ENCODE peak calls at places on chromosomes 5 and 9, in seven cellular contexts. One of them, this sample, is unnamed.

GRCh38 chr9:107481035-107481434 is 8.5 kb downstream of the KLF4 start:
- DNase-seq in GM23338: no peak
- DNase-seq in HepG2: no peak
- DNase-seq in HCT116: no peak
- DNase-seq in SK-N-SH: no peak
- DNase-seq in K562: no peak
- DNase-seq in Panc1: no peak
- DNase-seq in this sample: no peak

GRCh38 chr9:124879226-124879625 is 17.3 kb downstream of the ARPC5L start:
- DNase-seq in Panc1: no peak
- DNase-seq in GM23338: no peak
- DNase-seq in K562: no peak
- DNase-seq in HepG2: no peak
- DNase-seq in HCT116: no peak
- DNase-seq in SK-N-SH: no peak
- DNase-seq in this sample: no peak

GRCh38 chr5:100249870-100250269 is 285.3 kb upstream of the FAM174A start:
- DNase-seq in Panc1: no peak
- DNase-seq in K562: no peak
- DNase-seq in SK-N-SH: no peak
- DNase-seq in GM23338: no peak
- DNase-seq in HCT116: no peak
- DNase-seq in HepG2: no peak
- DNase-seq in this sample: no peak

GRCh38 chr5:171588046-171588445 is 168.6 kb downstream of the FGF18 start:
- DNase-seq in SK-N-SH: no peak
- DNase-seq in HCT116: no peak
- DNase-seq in HepG2: no peak
- DNase-seq in K562: no peak
- DNase-seq in Panc1: no peak
- DNase-seq in GM23338: no peak
- DNase-seq in this sample: no peak

GRCh38 chr5:176995122-176995490 is 11.5 kb downstream of the UIMC1 start:
- DNase-seq in GM23338: no peak
- DNase-seq in K562: peak
- DNase-seq in HCT116: no peak
- DNase-seq in SK-N-SH: no peak
- DNase-seq in Panc1: no peak
- DNase-seq in HepG2: no peak
- DNase-seq in this sample: no peak

GRCh38 chr5:132065351-132065937 is 5.0 kb downstream of the IL3 start:
- DNase-seq in HCT116: peak
- DNase-seq in SK-N-SH: peak
- DNase-seq in HepG2: peak
- DNase-seq in Panc1: no peak
- DNase-seq in K562: peak
- DNase-seq in GM23338: peak
- DNase-seq in this sample: peak

GRCh38 chr9:89661956-89662717 is 57.3 kb downstream of the GADD45G start:
- DNase-seq in K562: peak
- DNase-seq in Panc1: no peak
- DNase-seq in GM23338: peak
- DNase-seq in HCT116: peak
- DNase-seq in HepG2: peak
- DNase-seq in SK-N-SH: peak
- DNase-seq in this sample: peak

GRCh38 chr5:62475072-62475471 is 62.5 kb downstream of the IPO11 start:
- DNase-seq in Panc1: no peak
- DNase-seq in HCT116: peak
- DNase-seq in GM23338: no peak
- DNase-seq in SK-N-SH: no peak
- DNase-seq in HepG2: no peak
- DNase-seq in K562: no peak
- DNase-seq in this sample: no peak

GRCh38 chr9:35814841-35815543 is at the start of gene HINT2:
- DNase-seq in HCT116: peak
- DNase-seq in SK-N-SH: peak
- DNase-seq in GM23338: peak
- DNase-seq in Panc1: peak
- DNase-seq in K562: peak
- DNase-seq in HepG2: peak
- DNase-seq in this sample: peak

GRCh38 chr5:150469718-150470470 is 20.4 kb upstream of the RPS14 start:
- DNase-seq in K562: no peak
- DNase-seq in SK-N-SH: no peak
- DNase-seq in GM23338: no peak
- DNase-seq in HCT116: no peak
- DNase-seq in HepG2: no peak
- DNase-seq in Panc1: peak
- DNase-seq in this sample: no peak

GRCh38 chr9:78261403-78262001 is 25.6 kb downstream of the CEP78 start:
- DNase-seq in HepG2: peak
- DNase-seq in SK-N-SH: peak
- DNase-seq in GM23338: peak
- DNase-seq in Panc1: no peak
- DNase-seq in K562: peak
- DNase-seq in HCT116: peak
- DNase-seq in this sample: no peak

GRCh38 chr9:130002320-130002719 is 40.7 kb downstream of the FNBP1 start:
- DNase-seq in K562: no peak
- DNase-seq in GM23338: peak
- DNase-seq in HepG2: no peak
- DNase-seq in Panc1: no peak
- DNase-seq in HCT116: no peak
- DNase-seq in SK-N-SH: no peak
- DNase-seq in this sample: no peak

GRCh38 chr9:17082343-17082742 is 52.5 kb upstream of the CNTLN start:
- DNase-seq in SK-N-SH: peak
- DNase-seq in GM23338: peak
- DNase-seq in Panc1: no peak
- DNase-seq in HCT116: no peak
- DNase-seq in K562: no peak
- DNase-seq in HepG2: no peak
- DNase-seq in this sample: no peak

GRCh38 chr9:70881321-70881720 is 240.1 kb downstream of the TRPM3 start:
- DNase-seq in HCT116: no peak
- DNase-seq in Panc1: no peak
- DNase-seq in SK-N-SH: no peak
- DNase-seq in HepG2: no peak
- DNase-seq in GM23338: no peak
- DNase-seq in K562: no peak
- DNase-seq in this sample: no peak

GRCh38 chr5:93585753-93586385 is 2.8 kb downstream of the NR2F1 start:
- DNase-seq in HCT116: no peak
- DNase-seq in HepG2: no peak
- DNase-seq in SK-N-SH: peak
- DNase-seq in Panc1: no peak
- DNase-seq in GM23338: peak
- DNase-seq in K562: no peak
- DNase-seq in this sample: no peak

GRCh38 chr5:38453506-38453905 is 102.9 kb downstream of the LIFR start:
- DNase-seq in HepG2: no peak
- DNase-seq in SK-N-SH: no peak
- DNase-seq in GM23338: no peak
- DNase-seq in K562: no peak
- DNase-seq in HCT116: no peak
- DNase-seq in Panc1: no peak
- DNase-seq in this sample: peak

GRCh38 chr9:137832830-137833590 is 44.6 kb upstream of the CACNA1B start:
- DNase-seq in HepG2: no peak
- DNase-seq in SK-N-SH: no peak
- DNase-seq in Panc1: no peak
- DNase-seq in GM23338: no peak
- DNase-seq in K562: no peak
- DNase-seq in HCT116: no peak
- DNase-seq in this sample: no peak

GRCh38 chr9:99650187-99650874 is 171.4 kb upstream of the NR4A3 start:
- DNase-seq in HepG2: no peak
- DNase-seq in SK-N-SH: no peak
- DNase-seq in K562: no peak
- DNase-seq in Panc1: no peak
- DNase-seq in GM23338: no peak
- DNase-seq in HCT116: no peak
- DNase-seq in this sample: no peak

GRCh38 chr9:2478421-2478820 is 143.2 kb upstream of the VLDLR start:
- DNase-seq in HepG2: no peak
- DNase-seq in HCT116: no peak
- DNase-seq in GM23338: no peak
- DNase-seq in Panc1: no peak
- DNase-seq in K562: no peak
- DNase-seq in SK-N-SH: no peak
- DNase-seq in this sample: no peak

GRCh38 chr9:2479056-2479565 is 142.5 kb upstream of the VLDLR start:
- DNase-seq in SK-N-SH: peak
- DNase-seq in K562: no peak
- DNase-seq in HCT116: no peak
- DNase-seq in HepG2: no peak
- DNase-seq in GM23338: no peak
- DNase-seq in Panc1: no peak
- DNase-seq in this sample: no peak

GRCh38 chr9:2481216-2481615 is 140.4 kb upstream of the VLDLR start:
- DNase-seq in Panc1: no peak
- DNase-seq in HepG2: no peak
- DNase-seq in K562: no peak
- DNase-seq in SK-N-SH: no peak
- DNase-seq in HCT116: no peak
- DNase-seq in GM23338: no peak
- DNase-seq in this sample: no peak

GRCh38 chr9:2477755-2478154 is 143.8 kb upstream of the VLDLR start:
- DNase-seq in GM23338: no peak
- DNase-seq in Panc1: no peak
- DNase-seq in HCT116: no peak
- DNase-seq in SK-N-SH: no peak
- DNase-seq in K562: no peak
- DNase-seq in HepG2: peak
- DNase-seq in this sample: no peak

DNA sequence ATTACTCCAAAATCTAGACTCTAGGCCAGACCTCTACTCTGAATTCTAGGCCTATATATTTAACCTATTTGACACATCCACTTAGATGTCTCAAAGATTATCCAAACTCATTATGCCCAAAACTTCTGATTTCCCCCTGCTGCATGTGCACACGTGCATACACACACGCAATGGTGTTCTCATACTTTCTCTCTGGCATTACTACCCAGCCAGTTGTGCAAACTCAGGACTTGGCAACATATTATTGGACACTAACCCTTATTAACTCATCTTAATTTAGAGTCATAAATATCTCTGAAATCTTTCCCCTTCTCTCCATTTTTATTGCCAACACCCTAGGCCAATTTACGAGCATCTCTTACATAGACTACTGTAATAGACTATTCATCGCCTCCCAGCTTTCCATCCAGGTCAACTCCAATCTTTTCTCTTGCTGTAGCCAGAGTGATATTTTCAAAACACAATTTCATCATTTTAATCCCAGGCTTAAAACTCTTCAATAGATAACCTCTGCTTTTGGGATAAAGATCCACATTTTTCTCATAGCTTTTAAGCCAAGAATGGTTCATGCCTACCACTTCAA is 141.2 kb upstream of the VLDLR start:
- DNase-seq in Panc1: no peak
- DNase-seq in GM23338: no peak
- DNase-seq in HepG2: no peak
- DNase-seq in SK-N-SH: no peak
- DNase-seq in HCT116: no peak
- DNase-seq in K562: no peak
- DNase-seq in this sample: no peak
- TF ChIP-seq REST in Panc1: no peak
- TF ChIP-seq REST in GM23338: no peak
- TF ChIP-seq REST in HepG2: no peak
- TF ChIP-seq REST in SK-N-SH: no peak
- TF ChIP-seq REST in HCT116: no peak
- TF ChIP-seq REST in K562: no peak
- TF ChIP-seq REST in this sample: no peak

DNA sequence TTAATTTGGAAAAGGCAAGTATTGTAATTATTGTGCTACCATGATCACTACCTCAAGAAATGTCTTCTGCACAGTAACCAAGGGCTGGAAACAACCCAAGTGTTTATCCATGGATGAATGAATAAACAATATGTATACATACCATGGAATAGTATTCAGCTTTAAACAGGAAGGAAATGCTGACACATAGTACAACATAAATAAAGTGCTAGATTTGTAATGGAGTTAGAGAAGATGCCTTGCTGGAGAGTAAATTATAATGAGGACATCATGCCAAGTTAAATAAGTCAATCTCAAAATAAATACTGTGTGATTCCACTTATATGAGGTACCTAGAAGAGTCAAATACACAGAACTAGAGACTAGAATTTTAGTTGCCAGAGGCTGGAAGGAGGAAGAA is 160.0 kb downstream of the CCDC192 start:
- DNase-seq in HCT116: no peak
- DNase-seq in HepG2: no peak
- DNase-seq in Panc1: no peak
- DNase-seq in GM23338: no peak
- DNase-seq in K562: no peak
- DNase-seq in SK-N-SH: no peak
- DNase-seq in this sample: no peak
- H3K27ac ChIP-seq in HCT116: no peak
- H3K27ac ChIP-seq in HepG2: no peak
- H3K27ac ChIP-seq in Panc1: no peak
- H3K27ac ChIP-seq in GM23338: no peak
- H3K27ac ChIP-seq in K562: no peak
- H3K27ac ChIP-seq in SK-N-SH: no peak
- H3K27ac ChIP-seq in this sample: no peak

GRCh38 chr5:57692582-57693487 is 210.2 kb upstream of the ACTBL2 start:
- DNase-seq in HepG2: peak
- DNase-seq in SK-N-SH: no peak
- DNase-seq in HCT116: peak
- DNase-seq in K562: peak
- DNase-seq in GM23338: peak
- DNase-seq in Panc1: peak
- DNase-seq in this sample: no peak
- TF ChIP-seq POLR2AphosphoS5 in HepG2: no peak
- TF ChIP-seq POLR2AphosphoS5 in SK-N-SH: peak
- TF ChIP-seq POLR2AphosphoS5 in HCT116: peak
- TF ChIP-seq POLR2AphosphoS5 in K562: no peak
- TF ChIP-seq POLR2AphosphoS5 in GM23338: no peak
- TF ChIP-seq POLR2AphosphoS5 in Panc1: peak
- TF ChIP-seq POLR2AphosphoS5 in this sample: no peak

DNA sequence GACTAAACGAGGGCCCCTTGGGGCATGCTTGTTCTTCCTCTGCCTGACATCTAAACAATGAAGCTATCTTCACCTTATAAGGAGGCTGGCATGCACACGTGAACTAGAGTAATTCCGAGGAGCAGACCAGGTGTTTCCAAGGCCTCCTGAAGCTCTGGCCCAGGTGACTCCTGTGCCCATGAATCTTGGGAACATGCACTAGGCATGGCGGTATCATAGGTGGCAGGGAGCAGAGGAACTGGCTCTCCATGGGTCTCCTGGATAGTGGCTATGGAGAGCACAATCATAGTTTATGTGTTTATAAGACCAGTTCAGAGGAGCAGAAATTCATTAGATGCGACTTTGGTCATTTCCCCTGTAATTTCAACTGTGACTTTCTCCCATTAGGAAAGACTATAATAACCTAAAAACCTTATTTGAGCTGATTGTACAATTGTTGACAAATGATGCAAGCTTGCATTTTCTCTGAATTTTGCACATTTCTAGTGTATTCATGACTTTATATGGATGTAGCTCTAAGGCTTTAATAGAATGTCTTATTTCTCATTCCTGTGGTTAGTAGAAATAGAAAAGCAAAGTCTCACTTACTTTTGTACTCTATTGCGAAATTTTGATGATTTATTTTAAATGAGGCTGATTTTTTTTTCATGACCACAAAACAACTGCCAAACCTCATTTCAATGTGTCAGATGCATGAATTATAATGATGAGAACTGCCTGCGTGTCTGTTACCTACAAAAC is 135.3 kb upstream of the RPS23 start:
- DNase-seq in HCT116: no peak
- DNase-seq in GM23338: no peak
- DNase-seq in K562: no peak
- DNase-seq in SK-N-SH: no peak
- DNase-seq in HepG2: no peak
- DNase-seq in Panc1: no peak
- DNase-seq in this sample: peak
- TF ChIP-seq REST in HCT116: no peak
- TF ChIP-seq REST in GM23338: no peak
- TF ChIP-seq REST in K562: no peak
- TF ChIP-seq REST in SK-N-SH: no peak
- TF ChIP-seq REST in HepG2: no peak
- TF ChIP-seq REST in Panc1: no peak
- TF ChIP-seq REST in this sample: no peak